ENCODE peak calls at places on chromosome 17, in six cellular contexts. One of them, this sample, is unnamed.

GRCh38 chr17:76252040-76252954 is 12.0 kb upstream of the RNF157 start:
- DNase-seq in A549: peak; percentile 88
- DNase-seq in right cardiac atrium: peak; percentile 69
- DNase-seq in effector memory CD4-positive, alpha-beta T cell: no peak
- DNase-seq in mammary epithelial cell: peak; percentile 100
- DNase-seq in uterus: no peak
- DNase-seq in this sample: peak; percentile 93

GRCh38 chr17:72587773-72588511 is 467.1 kb downstream of the SOX9 start:
- DNase-seq in A549: peak; percentile 54
- DNase-seq in right cardiac atrium: no peak
- DNase-seq in effector memory CD4-positive, alpha-beta T cell: no peak
- DNase-seq in mammary epithelial cell: peak; percentile 65
- DNase-seq in uterus: no peak
- DNase-seq in this sample: no peak

GRCh38 chr17:2723505-2723996 is 12.0 kb upstream of the CLUH start:
- DNase-seq in A549: no peak
- DNase-seq in right cardiac atrium: peak; percentile 51
- DNase-seq in effector memory CD4-positive, alpha-beta T cell: no peak
- DNase-seq in mammary epithelial cell: no peak
- DNase-seq in uterus: no peak
- DNase-seq in this sample: no peak

GRCh38 chr17:75697651-75698291 is 23.5 kb upstream of the ITGB4 start:
- DNase-seq in A549: no peak
- DNase-seq in right cardiac atrium: peak; percentile 52
- DNase-seq in effector memory CD4-positive, alpha-beta T cell: no peak
- DNase-seq in mammary epithelial cell: no peak
- DNase-seq in uterus: no peak
- DNase-seq in this sample: no peak

GRCh38 chr17:29358421-29358820 is 31.7 kb upstream of the TAOK1 start:
- DNase-seq in A549: no peak
- DNase-seq in right cardiac atrium: no peak
- DNase-seq in effector memory CD4-positive, alpha-beta T cell: no peak
- DNase-seq in mammary epithelial cell: peak; percentile 46
- DNase-seq in uterus: no peak
- DNase-seq in this sample: no peak

GRCh38 chr17:35244345-35245195 is 1.7 kb downstream of the SLFN5 start:
- DNase-seq in A549: peak; percentile 54
- DNase-seq in right cardiac atrium: peak; percentile 90
- DNase-seq in effector memory CD4-positive, alpha-beta T cell: peak; percentile 72
- DNase-seq in mammary epithelial cell: peak; percentile 91
- DNase-seq in uterus: peak; percentile 69
- DNase-seq in this sample: peak; percentile 58

GRCh38 chr17:80289631-80290030 is 29.0 kb downstream of the RNF213 start:
- DNase-seq in A549: no peak
- DNase-seq in right cardiac atrium: no peak
- DNase-seq in effector memory CD4-positive, alpha-beta T cell: no peak
- DNase-seq in mammary epithelial cell: no peak
- DNase-seq in uterus: no peak
- DNase-seq in this sample: no peak

GRCh38 chr17:82825540-82826124 is 14.2 kb downstream of the ZNF750 start:
- DNase-seq in A549: no peak
- DNase-seq in right cardiac atrium: no peak
- DNase-seq in effector memory CD4-positive, alpha-beta T cell: no peak
- DNase-seq in mammary epithelial cell: no peak
- DNase-seq in uterus: no peak
- DNase-seq in this sample: no peak

GRCh38 chr17:18356624-18357023 is 6.7 kb downstream of the SHMT1 start:
- DNase-seq in A549: no peak
- DNase-seq in right cardiac atrium: no peak
- DNase-seq in effector memory CD4-positive, alpha-beta T cell: no peak
- DNase-seq in mammary epithelial cell: no peak
- DNase-seq in uterus: peak; percentile 58
- DNase-seq in this sample: no peak

GRCh38 chr17:58249270-58250133 is 11.1 kb downstream of the LPO start:
- DNase-seq in A549: peak; percentile 60
- DNase-seq in right cardiac atrium: peak; percentile 86
- DNase-seq in effector memory CD4-positive, alpha-beta T cell: peak; percentile 56
- DNase-seq in mammary epithelial cell: peak; percentile 32
- DNase-seq in uterus: peak; percentile 74
- DNase-seq in this sample: no peak

GRCh38 chr17:56110463-56111138 is 42.7 kb upstream of the ANKFN1 start:
- DNase-seq in A549: peak; percentile 22
- DNase-seq in right cardiac atrium: no peak
- DNase-seq in effector memory CD4-positive, alpha-beta T cell: no peak
- DNase-seq in mammary epithelial cell: no peak
- DNase-seq in uterus: no peak
- DNase-seq in this sample: peak; percentile 18

GRCh38 chr17:64358261-64358788 is 32.3 kb downstream of the PECAM1 start:
- DNase-seq in A549: no peak
- DNase-seq in right cardiac atrium: no peak
- DNase-seq in effector memory CD4-positive, alpha-beta T cell: no peak
- DNase-seq in mammary epithelial cell: no peak
- DNase-seq in uterus: no peak
- DNase-seq in this sample: no peak

GRCh38 chr17:47224971-47225370 is 15.8 kb downstream of the MYL4 start:
- DNase-seq in A549: no peak
- DNase-seq in right cardiac atrium: no peak
- DNase-seq in effector memory CD4-positive, alpha-beta T cell: no peak
- DNase-seq in mammary epithelial cell: no peak
- DNase-seq in uterus: no peak
- DNase-seq in this sample: no peak

GRCh38 chr17:32398946-32399345 is 45.4 kb upstream of the PSMD11 start:
- DNase-seq in A549: no peak
- DNase-seq in right cardiac atrium: no peak
- DNase-seq in effector memory CD4-positive, alpha-beta T cell: no peak
- DNase-seq in mammary epithelial cell: no peak
- DNase-seq in uterus: no peak
- DNase-seq in this sample: no peak

GRCh38 chr17:39928868-39929651 is 1.5 kb downstream of the LRRC3C start:
- DNase-seq in A549: peak; percentile 62
- DNase-seq in right cardiac atrium: no peak
- DNase-seq in effector memory CD4-positive, alpha-beta T cell: no peak
- DNase-seq in mammary epithelial cell: peak; percentile 92
- DNase-seq in uterus: no peak
- DNase-seq in this sample: peak; percentile 68

GRCh38 chr17:4006165-4006589 is 41.9 kb upstream of the ATP2A3 start:
- DNase-seq in A549: no peak
- DNase-seq in right cardiac atrium: peak; percentile 15
- DNase-seq in effector memory CD4-positive, alpha-beta T cell: no peak
- DNase-seq in mammary epithelial cell: no peak
- DNase-seq in uterus: no peak
- DNase-seq in this sample: no peak

GRCh38 chr17:76789235-76789788 is 51.4 kb downstream of the MFSD11 start:
- DNase-seq in A549: no peak
- DNase-seq in right cardiac atrium: no peak
- DNase-seq in effector memory CD4-positive, alpha-beta T cell: no peak
- DNase-seq in mammary epithelial cell: no peak
- DNase-seq in uterus: no peak
- DNase-seq in this sample: no peak

GRCh38 chr17:51322390-51323029 is 62.2 kb downstream of the UTP18 start:
- DNase-seq in A549: peak; percentile 70
- DNase-seq in right cardiac atrium: no peak
- DNase-seq in effector memory CD4-positive, alpha-beta T cell: no peak
- DNase-seq in mammary epithelial cell: peak; percentile 39
- DNase-seq in uterus: no peak
- DNase-seq in this sample: no peak

GRCh38 chr17:7579001-7579838 is at the start of gene CD68:
- DNase-seq in A549: peak; percentile 88
- DNase-seq in right cardiac atrium: peak; percentile 81
- DNase-seq in effector memory CD4-positive, alpha-beta T cell: peak; percentile 19
- DNase-seq in mammary epithelial cell: peak; percentile 98
- DNase-seq in uterus: peak; percentile 54
- DNase-seq in this sample: peak; percentile 91

GRCh38 chr17:33438578-33438977 is 145.5 kb upstream of the ASIC2 start:
- DNase-seq in A549: no peak
- DNase-seq in right cardiac atrium: no peak
- DNase-seq in effector memory CD4-positive, alpha-beta T cell: no peak
- DNase-seq in mammary epithelial cell: no peak
- DNase-seq in uterus: no peak
- DNase-seq in this sample: no peak

GRCh38 chr17:82947051-82947991 is 107.5 kb upstream of the ZNF750 start:
- DNase-seq in A549: no peak
- DNase-seq in right cardiac atrium: peak; percentile 21
- DNase-seq in effector memory CD4-positive, alpha-beta T cell: no peak
- DNase-seq in mammary epithelial cell: no peak
- DNase-seq in uterus: peak; percentile 6
- DNase-seq in this sample: no peak

GRCh38 chr17:56392274-56392673 is 201.2 kb upstream of the NOG start:
- DNase-seq in A549: no peak
- DNase-seq in right cardiac atrium: no peak
- DNase-seq in effector memory CD4-positive, alpha-beta T cell: no peak
- DNase-seq in mammary epithelial cell: no peak
- DNase-seq in uterus: no peak
- DNase-seq in this sample: no peak

GRCh38 chr17:59525668-59526067 is 39.7 kb upstream of the DHX40 start:
- DNase-seq in A549: no peak
- DNase-seq in right cardiac atrium: no peak
- DNase-seq in effector memory CD4-positive, alpha-beta T cell: no peak
- DNase-seq in mammary epithelial cell: no peak
- DNase-seq in uterus: no peak
- DNase-seq in this sample: no peak

GRCh38 chr17:59516451-59516850 is 49.0 kb upstream of the DHX40 start:
- DNase-seq in A549: no peak
- DNase-seq in right cardiac atrium: no peak
- DNase-seq in effector memory CD4-positive, alpha-beta T cell: no peak
- DNase-seq in mammary epithelial cell: no peak
- DNase-seq in uterus: no peak
- DNase-seq in this sample: no peak

GRCh38 chr17:59520276-59520675 is 45.1 kb upstream of the DHX40 start:
- DNase-seq in A549: no peak
- DNase-seq in right cardiac atrium: no peak
- DNase-seq in effector memory CD4-positive, alpha-beta T cell: no peak
- DNase-seq in mammary epithelial cell: no peak
- DNase-seq in uterus: no peak
- DNase-seq in this sample: no peak

GRCh38 chr17:59519132-59519531 is 46.3 kb upstream of the DHX40 start:
- DNase-seq in A549: no peak
- DNase-seq in right cardiac atrium: no peak
- DNase-seq in effector memory CD4-positive, alpha-beta T cell: no peak
- DNase-seq in mammary epithelial cell: no peak
- DNase-seq in uterus: no peak
- DNase-seq in this sample: no peak

GRCh38 chr17:59521465-59522126 is 43.8 kb upstream of the DHX40 start:
- DNase-seq in A549: peak; percentile 75
- DNase-seq in right cardiac atrium: peak; percentile 51
- DNase-seq in effector memory CD4-positive, alpha-beta T cell: peak; percentile 30
- DNase-seq in mammary epithelial cell: peak; percentile 56
- DNase-seq in uterus: peak; percentile 36
- DNase-seq in this sample: no peak
- H3K27ac ChIP-seq in A549: peak overlapping the region; percentile 48
- H3K27ac ChIP-seq in right cardiac atrium: no peak overlapping the region
- H3K27ac ChIP-seq in effector memory CD4-positive, alpha-beta T cell: no peak overlapping the region
- H3K27ac ChIP-seq in mammary epithelial cell: no peak overlapping the region
- H3K27ac ChIP-seq in uterus: no peak overlapping the region
- H3K27ac ChIP-seq in this sample: no peak overlapping the region

DNA sequence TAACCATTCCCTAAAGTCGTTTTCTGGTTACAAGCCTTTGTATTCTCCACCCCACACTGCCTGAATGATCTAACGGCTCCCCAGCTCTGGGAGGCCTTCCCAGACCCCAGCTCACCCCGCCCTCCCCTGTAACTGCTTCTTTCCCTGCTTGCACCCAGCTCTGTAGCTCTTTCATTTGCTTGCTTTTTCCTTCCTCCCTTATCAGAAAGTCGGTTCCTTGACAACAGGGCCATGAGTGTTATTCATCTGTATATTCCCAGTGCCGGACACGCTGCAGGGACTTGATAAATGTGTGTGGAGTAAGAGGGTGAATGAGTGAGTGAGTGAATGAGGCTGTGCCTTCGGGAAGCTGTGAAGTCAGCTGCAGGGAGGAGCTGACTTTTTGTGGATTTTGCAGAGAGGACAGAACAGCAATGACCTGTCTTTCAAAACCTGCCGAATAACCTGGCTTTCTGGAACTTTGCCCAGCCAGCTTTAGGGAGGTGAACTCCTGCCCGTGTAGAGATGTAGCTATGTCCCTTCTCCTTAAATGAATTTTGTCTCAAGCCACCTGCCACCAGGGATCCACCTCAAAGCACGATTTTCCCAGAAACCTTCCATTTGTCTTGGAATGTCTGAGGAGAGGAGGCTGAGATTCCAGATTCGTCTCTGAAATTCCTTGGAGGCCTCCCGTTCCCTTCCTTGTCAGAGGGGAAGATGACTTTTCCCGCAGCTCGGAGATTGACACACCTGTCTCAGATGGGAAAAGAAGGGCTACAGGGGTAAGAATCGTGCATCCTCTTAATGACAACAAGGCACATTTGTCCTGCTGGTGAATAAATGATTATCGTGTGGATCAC is 19.9 kb upstream of the CACNG4 start:
- DNase-seq in A549: no peak
- DNase-seq in right cardiac atrium: no peak
- DNase-seq in effector memory CD4-positive, alpha-beta T cell: no peak
- DNase-seq in mammary epithelial cell: no peak
- DNase-seq in uterus: no peak
- DNase-seq in this sample: no peak
- H3K27ac ChIP-seq in A549: no peak overlapping the region
- H3K27ac ChIP-seq in right cardiac atrium: no peak overlapping the region
- H3K27ac ChIP-seq in effector memory CD4-positive, alpha-beta T cell: no peak overlapping the region
- H3K27ac ChIP-seq in mammary epithelial cell: no peak overlapping the region
- H3K27ac ChIP-seq in uterus: no peak overlapping the region
- H3K27ac ChIP-seq in this sample: no peak overlapping the region

GRCh38 chr17:37818689-37819088 is 73.8 kb upstream of the HNF1B start:
- DNase-seq in A549: peak; percentile 59
- DNase-seq in right cardiac atrium: no peak
- DNase-seq in effector memory CD4-positive, alpha-beta T cell: no peak
- DNase-seq in mammary epithelial cell: peak; percentile 93
- DNase-seq in uterus: no peak
- DNase-seq in this sample: peak; percentile 83
- H3K27ac ChIP-seq in A549: peak overlapping the region; percentile 41
- H3K27ac ChIP-seq in right cardiac atrium: no peak overlapping the region
- H3K27ac ChIP-seq in effector memory CD4-positive, alpha-beta T cell: no peak overlapping the region
- H3K27ac ChIP-seq in mammary epithelial cell: no peak overlapping the region
- H3K27ac ChIP-seq in uterus: no peak overlapping the region
- H3K27ac ChIP-seq in this sample: no peak overlapping the region

DNA sequence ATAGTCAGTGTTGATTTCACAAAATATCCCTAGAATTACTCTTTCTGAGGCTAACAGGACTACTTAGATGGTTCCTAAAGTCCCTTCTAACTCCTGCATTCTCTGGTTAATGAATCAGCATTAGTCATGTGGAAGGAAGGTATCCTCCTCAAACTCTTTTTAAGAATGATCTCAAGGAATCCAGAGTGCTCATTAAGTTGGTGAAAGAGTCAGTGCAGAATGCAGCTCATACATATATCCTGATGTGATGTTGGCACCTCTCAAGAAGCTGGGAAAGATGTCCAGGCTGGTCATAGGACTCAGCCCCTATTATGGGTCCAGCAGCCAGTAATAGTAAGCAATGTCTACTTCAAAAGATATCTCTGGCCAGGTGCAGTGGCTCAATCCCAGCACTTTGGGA is 65.5 kb downstream of the PIGL start:
- DNase-seq in A549: peak; percentile 62
- DNase-seq in right cardiac atrium: no peak
- DNase-seq in effector memory CD4-positive, alpha-beta T cell: no peak
- DNase-seq in mammary epithelial cell: peak; percentile 80
- DNase-seq in uterus: no peak
- DNase-seq in this sample: peak; percentile 26
- H3K27ac ChIP-seq in A549: peak overlapping the region; percentile 58
- H3K27ac ChIP-seq in right cardiac atrium: no peak overlapping the region
- H3K27ac ChIP-seq in effector memory CD4-positive, alpha-beta T cell: no peak overlapping the region
- H3K27ac ChIP-seq in mammary epithelial cell: no peak overlapping the region
- H3K27ac ChIP-seq in uterus: no peak overlapping the region
- H3K27ac ChIP-seq in this sample: peak overlapping the region; percentile 20

This sample was measured in epithelial cell of prostate.